ENCODE peak calls at places on chromosomes 11 and 22, in five cellular contexts. R, C, L, Q and K are unnamed samples.

GRCh38 chr11:27300974-27301373 is 62.0 kb downstream of the CCDC34 start:
- DNase-seq in R (no peak), C (no peak), L (no peak), Q (no peak), K (no peak)

GRCh38 chr11:126434950-126435335 is 79.5 kb downstream of the ST3GAL4 start:
- DNase-seq in R (no peak), C (peak; percentile 48), L (no peak), Q (no peak), K (no peak)

GRCh38 chr11:42054351-42054750 is 594.9 kb upstream of the LRRC4C start:
- DNase-seq in R (no peak), C (no peak), L (no peak), Q (no peak), K (no peak)

GRCh38 chr11:61526956-61527731 is 18.6 kb downstream of the LRRC10B start:
- DNase-seq in R (no peak), C (no peak), L (no peak), Q (no peak), K (no peak)

GRCh38 chr11:124085583-124085982 is 29.7 kb upstream of the VWA5A start:
- DNase-seq in R (no peak), C (no peak), L (no peak), Q (peak; percentile 26), K (no peak)

GRCh38 chr11:15342163-15342562 is 227.4 kb downstream of the INSC start:
- DNase-seq in R (no peak), C (peak; percentile 2), L (no peak), Q (no peak), K (no peak)

GRCh38 chr22:16937811-16938210 is 70.2 kb downstream of the GAB4 start:
- DNase-seq in R (no peak), C (no peak), L (no peak), Q (no peak), K (no peak)

GRCh38 chr11:96051820-96052219 is 127.9 kb upstream of the MTMR2 start:
- DNase-seq in R (no peak), C (no peak), L (no peak), Q (no peak), K (no peak)

GRCh38 chr22:33167998-33168397 is 109.8 kb upstream of the SYN3 start:
- DNase-seq in R (no peak), C (no peak), L (no peak), Q (no peak), K (no peak)

GRCh38 chr11:94641167-94641761 is 74.1 kb downstream of the PIWIL4 start:
- DNase-seq in R (peak; percentile 64), C (no peak), L (no peak), Q (no peak), K (no peak)

GRCh38 chr22:24146791-24147353 is 34.4 kb upstream of the SUSD2 start:
- DNase-seq in R (peak; percentile 85), C (peak; percentile 42), L (peak; percentile 61), Q (peak; percentile 92), K (peak; percentile 46)

GRCh38 chr11:58444285-58444684 is 2.2 kb upstream of the OR5B12 start:
- DNase-seq in R (no peak), C (no peak), L (no peak), Q (no peak), K (no peak)

GRCh38 chr22:26196657-26197056 is 27.4 kb downstream of the SEZ6L start:
- DNase-seq in R (no peak), C (no peak), L (no peak), Q (no peak), K (no peak)

GRCh38 chr11:132284611-132285010 is 914.2 kb downstream of the NTM start:
- DNase-seq in R (no peak), C (no peak), L (no peak), Q (no peak), K (no peak)

GRCh38 chr11:34044664-34045485 is 6.7 kb upstream of the CAPRIN1 start:
- DNase-seq in R (peak; percentile 85), C (peak; percentile 77), L (no peak), Q (peak; percentile 82), K (no peak)

GRCh38 chr11:2813141-2813908 is 72.2 kb downstream of the CDKN1C start:
- DNase-seq in R (peak; percentile 72), C (no peak), L (no peak), Q (peak; percentile 90), K (no peak)

GRCh38 chr11:126594921-126595367 is 239.5 kb downstream of the ST3GAL4 start:
- DNase-seq in R (no peak), C (no peak), L (no peak), Q (no peak), K (peak; percentile 74)

GRCh38 chr11:131668867-131669780 is 298.7 kb downstream of the NTM start:
- DNase-seq in R (peak; percentile 48), C (peak; percentile 92), L (peak; percentile 41), Q (peak; percentile 16), K (peak; percentile 36)

GRCh38 chr11:17185938-17186337 is 21.8 kb downstream of the PIK3C2A start:
- DNase-seq in R (no peak), C (no peak), L (no peak), Q (no peak), K (no peak)

GRCh38 chr11:19918302-19919049 is 205.8 kb downstream of the NAV2 start:
- DNase-seq in R (peak; percentile 67), C (no peak), L (no peak), Q (no peak), K (no peak)

GRCh38 chr11:105000797-105001196 is 22.2 kb downstream of the CASP5 start:
- DNase-seq in R (no peak), C (peak; percentile 62), L (peak; percentile 33), Q (no peak), K (no peak)

GRCh38 chr11:103587951-103588788 is 448.3 kb upstream of the DDI1 start:
- DNase-seq in R (no peak), C (no peak), L (no peak), Q (no peak), K (no peak)

GRCh38 chr22:49035818-49036457 is 791.7 kb downstream of the BRD1 start:
- DNase-seq in R (no peak), C (no peak), L (no peak), Q (no peak), K (no peak)

GRCh38 chr11:14454861-14455632 is 44.6 kb downstream of the COPB1 start:
- DNase-seq in R (peak; percentile 53), C (peak; percentile 54), L (peak; percentile 42), Q (peak; percentile 39), K (no peak)

GRCh38 chr11:81700061-81700460 is 1033.6 kb downstream of the FAM181B start:
- DNase-seq in R (peak; percentile 67), C (no peak), L (no peak), Q (no peak), K (no peak)

GRCh38 chr22:48432721-48433518 is 1394.8 kb downstream of the BRD1 start:
- DNase-seq in R (no peak), C (no peak), L (no peak), Q (no peak), K (no peak)

GRCh38 chr22:23263651-23264555 is 83.6 kb downstream of the BCR start:
- DNase-seq in R (no peak), C (no peak), L (no peak), Q (no peak), K (no peak)

GRCh38 chr11:74681686-74682651 is 49.3 kb downstream of the CHRDL2 start:
- DNase-seq in R (no peak), C (no peak), L (no peak), Q (peak; percentile 40), K (peak; percentile 75)

GRCh38 chr11:74682731-74683278 is 48.4 kb downstream of the CHRDL2 start:
- DNase-seq in R (no peak), C (peak; percentile 16), L (no peak), Q (no peak), K (no peak)

GRCh38 chr11:74683941-74684481 is 47.2 kb downstream of the CHRDL2 start:
- DNase-seq in R (no peak), C (peak; percentile 16), L (no peak), Q (peak; percentile 71), K (peak; percentile 39)

GRCh38 chr11:74684661-74685060 is 46.6 kb downstream of the CHRDL2 start:
- DNase-seq in R (no peak), C (no peak), L (no peak), Q (no peak), K (no peak)

GRCh38 chr11:74683279-74683871 is 47.9 kb downstream of the CHRDL2 start:
- DNase-seq in R (peak; percentile 39), C (peak; percentile 72), L (no peak), Q (no peak), K (peak; percentile 47)
- TF ChIP-seq CTCF in R (peak; percentile 51), C (peak; percentile 44), L (peak; percentile 14), Q (peak; percentile 9), K (no peak)

DNA sequence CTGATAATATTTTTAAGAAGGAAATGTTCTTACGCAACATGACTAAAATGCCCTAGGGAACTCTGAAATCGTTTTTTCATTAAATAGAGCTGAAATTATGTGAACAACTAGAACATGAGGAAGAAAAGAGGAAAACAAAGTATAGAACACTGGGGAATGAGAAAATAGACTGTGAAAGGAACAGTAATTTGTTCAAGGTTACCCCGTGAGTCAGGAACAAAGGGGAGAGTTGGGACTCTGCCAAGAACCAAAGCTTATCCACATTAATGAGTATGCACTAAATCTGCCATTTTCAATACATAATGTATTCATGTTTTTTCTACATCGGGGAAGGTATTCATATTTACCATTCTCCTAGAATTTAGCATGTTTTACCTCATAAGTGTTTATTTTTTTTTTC is 961.8 kb upstream of the CCDC90B start:
- DNase-seq in R (peak; percentile 0), C (no peak), L (peak; percentile 70), Q (no peak), K (no peak)
- H3K27ac ChIP-seq in R (no peak overlapping the region), C (no peak overlapping the region), L (peak overlapping the region; percentile 71), Q (no peak overlapping the region), K (no peak overlapping the region)

DNA sequence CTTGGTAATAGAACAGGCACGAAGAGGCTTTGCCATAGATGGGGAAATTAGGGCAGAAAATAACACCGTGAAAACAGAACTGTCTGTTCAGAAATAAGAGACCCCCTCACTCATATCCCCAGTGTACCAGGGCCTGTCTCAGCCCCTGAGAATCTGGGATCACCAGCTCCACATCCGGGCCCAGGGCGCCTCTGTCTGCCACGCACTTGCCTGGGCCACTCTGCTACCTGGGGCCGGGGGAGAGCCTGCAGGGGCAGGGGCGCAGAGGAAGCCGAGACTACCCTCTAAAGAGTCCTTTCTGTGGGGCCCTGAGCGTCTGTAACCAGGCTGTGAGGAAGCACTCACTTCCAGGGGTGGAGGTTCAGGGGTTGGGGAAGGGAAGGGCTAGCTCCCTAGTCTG is 19.8 kb downstream of the NECTIN1 start:
- DNase-seq in R (no peak), C (no peak), L (no peak), Q (no peak), K (no peak)
- H3K4me3 ChIP-seq in R (no peak overlapping the region), C (no peak overlapping the region), L (no peak overlapping the region), Q (no peak overlapping the region), K (no peak overlapping the region)

GRCh38 chr11:110249066-110249465 is 47.3 kb downstream of the RDX start:
- DNase-seq in R (peak; percentile 22), C (no peak), L (no peak), Q (no peak), K (no peak)
- TF ChIP-seq CTCF in R (peak; percentile 37), C (peak; percentile 41), L (peak; percentile 17), Q (peak; percentile 26), K (peak; percentile 15)

GRCh38 chr22:19824197-19825015 is 30.3 kb downstream of the GNB1L start:
- DNase-seq in R (no peak), C (no peak), L (peak; percentile 13), Q (no peak), K (peak; percentile 0)
- H3K27ac ChIP-seq in R (no peak overlapping the region), C (no peak overlapping the region), L (no peak overlapping the region), Q (no peak overlapping the region), K (no peak overlapping the region)

GRCh38 chr22:37334461-37334858 is 52.2 kb downstream of the CYTH4 start:
- DNase-seq in R (no peak), C (peak; percentile 65), L (no peak), Q (no peak), K (no peak)
- H3K4me3 ChIP-seq in R (no peak overlapping the region), C (peak overlapping the region; percentile 68), L (no peak overlapping the region), Q (no peak overlapping the region), K (no peak overlapping the region)